ENCODE peak calls at places on chromosome 14, in seven cellular contexts. W is cardiac fibroblast, Z is AG04449, S is retinal pigment epithelial cell, H is fibroblast of villous mesenchyme, D is suprapubic skin, P is WERI-Rb-1. C is an unnamed sample.

GRCh38 chr14:22883191-22883976 is at the start of gene REM2:
- DNase-seq in W (no peak), Z (no peak), S (no peak), H (no peak), D (no peak), P (peak), C (no peak)

GRCh38 chr14:91961297-91962220 is 14.1 kb upstream of the FBLN5 start:
- DNase-seq in W (no peak), Z (no peak), S (no peak), H (peak), D (no peak), P (no peak), C (no peak)

GRCh38 chr14:52551696-52552062 is 626 bp downstream of the TXNDC16 start:
- DNase-seq in W (peak), Z (no peak), S (no peak), H (peak), D (no peak), P (peak), C (peak)

GRCh38 chr14:100709252-100709955 is 17.3 kb upstream of the DLK1 start:
- DNase-seq in W (peak), Z (no peak), S (no peak), H (peak), D (no peak), P (no peak), C (no peak)

GRCh38 chr14:72111921-72112320 is 179.7 kb downstream of the RGS6 start:
- DNase-seq in W (no peak), Z (no peak), S (no peak), H (no peak), D (no peak), P (no peak), C (no peak)

GRCh38 chr14:58298880-58299664 is 717 bp downstream of the ARID4A start:
- DNase-seq in W (peak), Z (no peak), S (no peak), H (peak), D (peak), P (peak), C (no peak)

GRCh38 chr14:83867871-83868270 is 1662.1 kb upstream of the FLRT2 start:
- DNase-seq in W (no peak), Z (no peak), S (no peak), H (no peak), D (no peak), P (no peak), C (no peak)

GRCh38 chr14:56212541-56212940 is 94.3 kb downstream of the PELI2 start:
- DNase-seq in W (no peak), Z (no peak), S (no peak), H (no peak), D (no peak), P (no peak), C (no peak)

GRCh38 chr14:31228533-31228932 is 20.9 kb upstream of the HECTD1 start:
- DNase-seq in W (peak), Z (no peak), S (no peak), H (peak), D (no peak), P (no peak), C (no peak)

GRCh38 chr14:49586673-49587460 is 687 bp upstream of the RPS29 start:
- DNase-seq in W (peak), Z (peak), S (no peak), H (peak), D (no peak), P (peak), C (peak)

GRCh38 chr14:63186453-63186852 is 17.8 kb upstream of the RHOJ start:
- DNase-seq in W (peak), Z (no peak), S (no peak), H (peak), D (no peak), P (no peak), C (peak)

GRCh38 chr14:68961781-68962584 is 17.1 kb downstream of the ACTN1 start:
- DNase-seq in W (no peak), Z (no peak), S (no peak), H (no peak), D (no peak), P (no peak), C (no peak)

GRCh38 chr14:103537175-103537990 is 8.4 kb downstream of the TRMT61A start:
- DNase-seq in W (no peak), Z (no peak), S (no peak), H (peak), D (no peak), P (no peak), C (peak)

GRCh38 chr14:105056303-105056831 is 8.9 kb downstream of the GPR132 start:
- DNase-seq in W (no peak), Z (no peak), S (no peak), H (no peak), D (peak), P (no peak), C (no peak)

GRCh38 chr14:36070056-36071043 is 106.2 kb downstream of the PTCSC3 start:
- DNase-seq in W (peak), Z (peak), S (peak), H (peak), D (no peak), P (peak), C (peak)

GRCh38 chr14:58607571-58608317 is 30.0 kb upstream of the DACT1 start:
- DNase-seq in W (peak), Z (peak), S (no peak), H (no peak), D (no peak), P (no peak), C (peak)

GRCh38 chr14:91108941-91109611 is 4.8 kb upstream of the DGLUCY start:
- DNase-seq in W (peak), Z (no peak), S (no peak), H (no peak), D (peak), P (no peak), C (no peak)

GRCh38 chr14:38012056-38012455 is 195.6 kb upstream of the SSTR1 start:
- DNase-seq in W (no peak), Z (no peak), S (no peak), H (no peak), D (no peak), P (no peak), C (no peak)

DNA sequence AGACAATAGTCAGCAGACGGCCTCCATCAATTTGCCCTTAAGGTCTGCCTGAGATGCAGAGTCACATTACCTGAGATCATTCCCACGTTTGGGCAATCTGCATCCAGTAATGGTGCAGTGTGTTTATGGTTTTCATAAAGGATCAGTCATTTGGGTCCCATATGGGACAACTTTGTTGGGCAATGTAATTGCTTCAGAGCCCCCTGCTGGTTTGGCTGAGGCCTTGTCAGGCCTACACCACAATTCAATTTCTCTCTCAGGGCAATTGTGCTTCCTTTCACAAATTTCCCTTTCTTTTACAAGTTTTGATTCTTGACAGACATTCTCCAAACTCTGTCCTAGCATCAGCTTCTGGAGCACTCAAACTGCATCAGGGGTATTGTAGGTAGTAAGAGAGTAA is 191.2 kb upstream of the SSTR1 start:
- DNase-seq in W (no peak), Z (no peak), S (no peak), H (no peak), D (no peak), P (peak), C (no peak)
- TF ChIP-seq CTCF in W (peak), Z (no peak), S (peak), H (peak), D (no peak), P (peak), C (peak)

GRCh38 chr14:61471297-61471980 is 150.1 kb downstream of the PRKCH start:
- DNase-seq in W (peak), Z (no peak), S (no peak), H (peak), D (no peak), P (no peak), C (no peak)

GRCh38 chr14:61472025-61472672 is 150.8 kb downstream of the PRKCH start:
- DNase-seq in W (peak), Z (peak), S (peak), H (peak), D (no peak), P (no peak), C (peak)

GRCh38 chr14:61469771-61470170 is 148.4 kb downstream of the PRKCH start:
- DNase-seq in W (no peak), Z (no peak), S (no peak), H (no peak), D (no peak), P (peak), C (no peak)

GRCh38 chr14:61470954-61471279 is 149.5 kb downstream of the PRKCH start:
- DNase-seq in W (no peak), Z (no peak), S (no peak), H (no peak), D (no peak), P (no peak), C (no peak)

DNA sequence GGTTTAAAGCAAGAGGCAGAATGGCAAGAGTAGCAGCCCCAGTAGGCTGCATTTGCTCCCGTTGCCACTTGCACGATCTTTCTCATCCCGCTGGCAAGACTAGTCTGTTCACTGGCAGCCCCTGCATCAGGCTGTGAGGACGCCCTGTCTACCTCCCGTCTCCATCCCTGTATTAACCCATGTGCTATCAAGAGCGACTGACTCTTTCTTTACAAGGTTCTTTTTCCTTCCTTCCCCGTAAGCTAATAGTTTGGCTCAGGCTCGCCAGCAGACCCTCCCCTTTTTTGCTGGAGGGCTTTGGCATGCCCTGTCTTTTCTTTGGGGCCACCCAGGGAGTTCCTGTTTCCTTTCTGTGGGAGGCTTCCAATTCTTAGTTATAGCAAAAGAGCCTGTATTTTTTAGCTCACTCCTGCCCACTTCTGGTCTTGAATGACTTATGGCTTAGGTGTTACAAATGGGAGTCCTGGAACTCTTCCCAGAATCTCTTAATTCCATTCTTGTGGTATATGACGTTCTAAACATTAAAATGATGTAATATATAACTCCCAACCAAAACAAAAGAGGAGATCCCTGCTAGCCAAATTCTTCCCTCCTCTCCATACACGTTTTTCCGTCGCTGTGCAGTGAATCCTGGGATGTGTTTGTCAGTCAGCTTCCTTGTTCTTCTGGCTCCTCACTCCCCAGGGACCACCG is 149.0 kb downstream of the PRKCH start:
- DNase-seq in W (peak), Z (peak), S (peak), H (peak), D (no peak), P (no peak), C (peak)
- TF ChIP-seq CTCF in W (peak), Z (peak), S (peak), H (peak), D (no peak), P (no peak), C (peak)

DNA sequence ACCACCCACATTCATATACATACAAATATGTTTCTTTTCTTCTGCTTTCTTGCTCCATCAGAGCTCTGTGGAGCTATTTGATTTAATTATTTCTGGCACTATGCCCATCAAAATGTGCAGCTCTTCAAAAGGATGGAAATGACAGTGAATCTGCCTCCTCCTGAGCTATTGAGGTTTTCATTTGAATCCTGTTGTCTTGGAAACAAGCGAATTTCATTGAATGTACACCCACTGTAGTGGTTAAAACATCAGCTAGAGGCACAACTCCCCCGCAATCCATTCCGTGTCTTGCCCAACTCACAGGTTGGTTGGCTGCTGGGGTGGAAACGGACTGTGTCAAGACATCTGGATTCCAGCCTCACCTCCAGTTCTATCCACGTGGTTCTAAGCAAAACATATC is 199.5 kb downstream of the SPTSSA start:
- DNase-seq in W (no peak), Z (no peak), S (no peak), H (no peak), D (no peak), P (no peak), C (no peak)
- TF ChIP-seq CTCF in W (no peak), Z (no peak), S (no peak), H (no peak), D (no peak), P (no peak), C (no peak)

DNA sequence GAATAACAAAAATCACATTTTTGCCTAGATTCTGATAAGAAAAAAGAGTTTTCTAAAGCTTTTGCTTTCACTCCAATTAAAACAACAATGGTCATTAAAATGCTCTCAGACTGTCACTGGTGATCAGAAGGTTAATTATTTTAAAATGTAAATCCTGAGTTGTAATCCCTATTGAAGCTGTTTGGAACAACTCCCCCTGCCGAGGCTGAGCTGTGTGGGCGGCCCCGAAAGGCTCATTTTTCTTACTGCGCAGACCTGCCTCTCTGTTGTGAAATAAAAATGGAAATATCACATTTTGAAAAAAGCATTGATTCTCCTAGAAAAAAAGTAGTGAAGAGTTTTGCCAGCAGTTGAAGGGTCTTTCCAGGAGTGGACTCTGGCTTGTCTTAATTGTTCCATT is 174.8 kb upstream of the CDKN3 start:
- DNase-seq in W (no peak), Z (no peak), S (no peak), H (no peak), D (no peak), P (no peak), C (no peak)
- TF ChIP-seq CTCF in W (no peak), Z (no peak), S (no peak), H (peak), D (no peak), P (no peak), C (no peak)